ENCODE peak calls at places on chromosomes 12 and 14, in five cellular contexts. W, I, E, T and N are unnamed samples.

GRCh38 chr12:104866286-104866685 is 91.8 kb downstream of the SLC41A2 start:
- DNase-seq in E (no peak), I (peak), T (no peak), W (peak), N (no peak)

GRCh38 chr12:129127771-129128170 is 274.5 kb downstream of the GLT1D1 start:
- DNase-seq in W (no peak), I (no peak), E (no peak), T (no peak), N (no peak)

GRCh38 chr14:50023671-50024490 is 92.5 kb downstream of the VCPKMT start:
- DNase-seq in E (no peak), W (no peak), I (no peak), T (no peak), N (no peak)

GRCh38 chr12:71799105-71799504 is 40.5 kb upstream of the TBC1D15 start:
- DNase-seq in T (no peak), E (no peak), W (no peak), I (peak), N (no peak)

GRCh38 chr14:53613404-53614253 is 343.0 kb downstream of the BMP4 start:
- DNase-seq in E (no peak), I (no peak), T (no peak), W (no peak), N (no peak)

GRCh38 chr12:24172773-24173447 is 223.4 kb upstream of the SOX5 start:
- DNase-seq in E (no peak), I (no peak), W (no peak), T (no peak), N (no peak)

GRCh38 chr12:100528044-100528443 is 45.4 kb upstream of the GAS2L3 start:
- DNase-seq in W (no peak), I (no peak), E (no peak), T (no peak), N (no peak)

GRCh38 chr12:102021540-102022246 is 40.1 kb downstream of the WASHC3 start:
- DNase-seq in E (no peak), I (no peak), T (no peak), W (no peak), N (no peak)

GRCh38 chr14:74834682-74835392 is 41.1 kb downstream of the PROX2 start:
- DNase-seq in I (no peak), W (no peak), T (no peak), E (no peak), N (no peak)

GRCh38 chr12:49776413-49776812 is 35.1 kb downstream of the TMBIM6 start:
- DNase-seq in I (peak), T (peak), W (peak), E (peak), N (peak)

GRCh38 chr14:59206892-59207291 is 18.4 kb downstream of the DAAM1 start:
- DNase-seq in I (no peak), E (no peak), T (no peak), W (no peak), N (no peak)

GRCh38 chr12:50249464-50250229 is 33.7 kb downstream of the LIMA1 start:
- DNase-seq in T (no peak), I (no peak), W (no peak), E (no peak), N (no peak)

GRCh38 chr14:106622200-106622745 is 1095.9 kb downstream of the TMEM121 start:
- DNase-seq in W (no peak), I (no peak), T (no peak), E (no peak), N (no peak)

GRCh38 chr12:58393152-58393551 is 451.8 kb downstream of the ATP23 start:
- DNase-seq in W (no peak), I (no peak), E (no peak), T (no peak), N (no peak)